ENCODE peak calls at places on chromosomes 11 and 22, in nine cellular contexts. One of them, this sample, is unnamed.

GRCh38 chr11:23423119-23423518 is 562.8 kb upstream of the CCDC179 start:
- DNase-seq in NCI-H2029: no peak
- DNase-seq in astrocyte of the hippocampus: peak
- DNase-seq in substantia nigra: no peak
- DNase-seq in NCI-H345: no peak
- DNase-seq in NCI-H187: no peak
- DNase-seq in CMK: no peak
- DNase-seq in cardiac fibroblast: no peak
- DNase-seq in Daoy: no peak
- DNase-seq in this sample: no peak

GRCh38 chr11:134564472-134565200 is 152.6 kb upstream of the B3GAT1 start:
- DNase-seq in NCI-H2029: no peak
- DNase-seq in astrocyte of the hippocampus: no peak
- DNase-seq in substantia nigra: no peak
- DNase-seq in NCI-H345: no peak
- DNase-seq in NCI-H187: no peak
- DNase-seq in CMK: no peak
- DNase-seq in cardiac fibroblast: no peak
- DNase-seq in Daoy: no peak
- DNase-seq in this sample: no peak

GRCh38 chr11:1861435-1862411 is 8.8 kb downstream of the LSP1 start:
- DNase-seq in NCI-H2029: no peak
- DNase-seq in astrocyte of the hippocampus: no peak
- DNase-seq in substantia nigra: no peak
- DNase-seq in NCI-H345: no peak
- DNase-seq in NCI-H187: no peak
- DNase-seq in CMK: no peak
- DNase-seq in cardiac fibroblast: no peak
- DNase-seq in Daoy: no peak
- DNase-seq in this sample: no peak

GRCh38 chr11:15673408-15673811 is 558.7 kb downstream of the INSC start:
- DNase-seq in NCI-H2029: peak
- DNase-seq in astrocyte of the hippocampus: peak
- DNase-seq in substantia nigra: no peak
- DNase-seq in NCI-H345: peak
- DNase-seq in NCI-H187: peak
- DNase-seq in CMK: no peak
- DNase-seq in cardiac fibroblast: no peak
- DNase-seq in Daoy: peak
- DNase-seq in this sample: no peak

GRCh38 chr11:67417425-67417824 is 1.9 kb downstream of the CARNS1 start:
- DNase-seq in NCI-H2029: no peak
- DNase-seq in astrocyte of the hippocampus: no peak
- DNase-seq in substantia nigra: no peak
- DNase-seq in NCI-H345: no peak
- DNase-seq in NCI-H187: no peak
- DNase-seq in CMK: no peak
- DNase-seq in cardiac fibroblast: no peak
- DNase-seq in Daoy: no peak
- DNase-seq in this sample: no peak

GRCh38 chr22:31496735-31497146 is 405 bp downstream of the SFI1 start:
- DNase-seq in NCI-H2029: no peak
- DNase-seq in astrocyte of the hippocampus: no peak
- DNase-seq in substantia nigra: no peak
- DNase-seq in NCI-H345: no peak
- DNase-seq in NCI-H187: no peak
- DNase-seq in CMK: peak
- DNase-seq in cardiac fibroblast: peak
- DNase-seq in Daoy: peak
- DNase-seq in this sample: no peak

GRCh38 chr11:117831661-117832415 is 7.3 kb upstream of the FXYD2 start:
- DNase-seq in NCI-H2029: no peak
- DNase-seq in astrocyte of the hippocampus: no peak
- DNase-seq in substantia nigra: no peak
- DNase-seq in NCI-H345: no peak
- DNase-seq in NCI-H187: no peak
- DNase-seq in CMK: no peak
- DNase-seq in cardiac fibroblast: no peak
- DNase-seq in Daoy: no peak
- DNase-seq in this sample: no peak

GRCh38 chr11:130528301-130528651 is 79.8 kb downstream of the ADAMTS15 start:
- DNase-seq in NCI-H2029: no peak
- DNase-seq in astrocyte of the hippocampus: peak
- DNase-seq in substantia nigra: no peak
- DNase-seq in NCI-H345: no peak
- DNase-seq in NCI-H187: no peak
- DNase-seq in CMK: no peak
- DNase-seq in cardiac fibroblast: no peak
- DNase-seq in Daoy: peak
- DNase-seq in this sample: no peak